ENCODE peak calls at places on chromosomes 5 and 9, in six cellular contexts. One of them, this sample, is unnamed.

GRCh38 chr9:36603006-36603405 is 30.3 kb downstream of the MELK start:
- DNase-seq in RWPE1: no peak
- DNase-seq in GM12892: peak; percentile 13
- DNase-seq in Calu3: no peak
- DNase-seq in lower lobe of right lung: no peak
- DNase-seq in WTC11: no peak
- DNase-seq in this sample: no peak

GRCh38 chr9:116154976-116155699 is 1.5 kb downstream of the PAPPA start:
- DNase-seq in Calu3: no peak
- DNase-seq in GM12892: no peak
- DNase-seq in lower lobe of right lung: no peak
- DNase-seq in WTC11: peak; percentile 20
- DNase-seq in RWPE1: no peak
- DNase-seq in this sample: no peak

GRCh38 chr5:128904815-128905214 is 60.5 kb upstream of the SLC27A6 start:
- DNase-seq in WTC11: no peak
- DNase-seq in Calu3: no peak
- DNase-seq in RWPE1: no peak
- DNase-seq in lower lobe of right lung: no peak
- DNase-seq in GM12892: no peak
- DNase-seq in this sample: no peak

GRCh38 chr5:135223404-135223803 is 175.6 kb downstream of the MACROH2A1 start:
- DNase-seq in GM12892: no peak
- DNase-seq in WTC11: no peak
- DNase-seq in Calu3: no peak
- DNase-seq in lower lobe of right lung: no peak
- DNase-seq in RWPE1: no peak
- DNase-seq in this sample: peak; percentile 35

GRCh38 chr5:125508225-125508624 is 761.8 kb upstream of the ZNF608 start:
- DNase-seq in RWPE1: no peak
- DNase-seq in GM12892: no peak
- DNase-seq in lower lobe of right lung: no peak
- DNase-seq in WTC11: no peak
- DNase-seq in Calu3: no peak
- DNase-seq in this sample: no peak

GRCh38 chr9:129195606-129196005 is 17.5 kb upstream of the IER5L start:
- DNase-seq in RWPE1: no peak
- DNase-seq in Calu3: no peak
- DNase-seq in lower lobe of right lung: no peak
- DNase-seq in WTC11: no peak
- DNase-seq in GM12892: no peak
- DNase-seq in this sample: no peak

GRCh38 chr9:24391095-24391494 is 154.6 kb downstream of the IZUMO3 start:
- DNase-seq in Calu3: no peak
- DNase-seq in WTC11: no peak
- DNase-seq in lower lobe of right lung: no peak
- DNase-seq in RWPE1: no peak
- DNase-seq in GM12892: no peak
- DNase-seq in this sample: no peak

GRCh38 chr5:35851282-35851681 is 5.4 kb upstream of the IL7R start:
- DNase-seq in WTC11: no peak
- DNase-seq in RWPE1: peak; percentile 17
- DNase-seq in lower lobe of right lung: no peak
- DNase-seq in GM12892: no peak
- DNase-seq in Calu3: no peak
- DNase-seq in this sample: no peak

GRCh38 chr9:35406183-35406959 is 83.5 kb upstream of the RUSC2 start:
- DNase-seq in WTC11: peak; percentile 98
- DNase-seq in lower lobe of right lung: peak; percentile 73
- DNase-seq in Calu3: no peak
- DNase-seq in GM12892: no peak
- DNase-seq in RWPE1: peak; percentile 36
- DNase-seq in this sample: no peak

GRCh38 chr5:18798058-18798457 is 1163.8 kb downstream of the TAF11L14 start:
- DNase-seq in lower lobe of right lung: no peak
- DNase-seq in GM12892: no peak
- DNase-seq in WTC11: peak; percentile 67
- DNase-seq in RWPE1: no peak
- DNase-seq in Calu3: no peak
- DNase-seq in this sample: no peak

GRCh38 chr9:110214553-110214952 is 6.6 kb upstream of the C9orf152 start:
- DNase-seq in lower lobe of right lung: no peak
- DNase-seq in Calu3: no peak
- DNase-seq in WTC11: no peak
- DNase-seq in RWPE1: no peak
- DNase-seq in GM12892: no peak
- DNase-seq in this sample: no peak

GRCh38 chr5:174533127-174533453 is 191.3 kb upstream of the MSX2 start:
- DNase-seq in lower lobe of right lung: no peak
- DNase-seq in WTC11: no peak
- DNase-seq in RWPE1: no peak
- DNase-seq in GM12892: no peak
- DNase-seq in Calu3: no peak
- DNase-seq in this sample: no peak

This sample was measured in chondrocyte.